ENCODE peak calls at places on chromosomes 11 and 22, in four cellular contexts. G, O, Y and U are unnamed samples.

GRCh38 chr11:112085822-112086421 is 634 bp downstream of the TIMM8B start:
- DNase-seq in G (no peak), O (no peak), Y (peak; percentile 35), U (peak; percentile 43)

GRCh38 chr11:102345923-102346322 is 1.1 kb upstream of the BIRC2 start:
- DNase-seq in G (no peak), O (peak; percentile 64), Y (no peak), U (no peak)

GRCh38 chr22:25404923-25405853 is 159.3 kb upstream of the GRK3 start:
- DNase-seq in G (no peak), O (peak; percentile 13), Y (peak; percentile 83), U (peak; percentile 64)

GRCh38 chr11:16890442-16890841 is 123.8 kb downstream of the PLEKHA7 start:
- DNase-seq in G (no peak), O (no peak), Y (no peak), U (no peak)

GRCh38 chr11:102111787-102112653 is 1.8 kb downstream of the YAP1 start:
- DNase-seq in G (no peak), O (peak; percentile 97), Y (no peak), U (no peak)

GRCh38 chr11:111977141-111978027 is 40.2 kb downstream of the DIXDC1 start:
- DNase-seq in G (no peak), O (no peak), Y (no peak), U (peak; percentile 57)

GRCh38 chr22:27377501-27377900 is 424.1 kb downstream of the MN1 start:
- DNase-seq in G (no peak), O (no peak), Y (no peak), U (no peak)

GRCh38 chr11:106708348-106708747 is 309.9 kb downstream of the GUCY1A2 start:
- DNase-seq in G (no peak), O (no peak), Y (no peak), U (peak; percentile 41)

GRCh38 chr11:72391638-72392423 is 42.5 kb downstream of the CLPB start:
- DNase-seq in G (peak; percentile 37), O (peak; percentile 38), Y (no peak), U (no peak)

GRCh38 chr11:70210051-70210501 is 7.0 kb downstream of the FADD start:
- DNase-seq in G (no peak), O (no peak), Y (no peak), U (no peak)
- TF ChIP-seq CREB1 in G (no peak), O (no peak), Y (no peak), U (no peak)

DNA sequence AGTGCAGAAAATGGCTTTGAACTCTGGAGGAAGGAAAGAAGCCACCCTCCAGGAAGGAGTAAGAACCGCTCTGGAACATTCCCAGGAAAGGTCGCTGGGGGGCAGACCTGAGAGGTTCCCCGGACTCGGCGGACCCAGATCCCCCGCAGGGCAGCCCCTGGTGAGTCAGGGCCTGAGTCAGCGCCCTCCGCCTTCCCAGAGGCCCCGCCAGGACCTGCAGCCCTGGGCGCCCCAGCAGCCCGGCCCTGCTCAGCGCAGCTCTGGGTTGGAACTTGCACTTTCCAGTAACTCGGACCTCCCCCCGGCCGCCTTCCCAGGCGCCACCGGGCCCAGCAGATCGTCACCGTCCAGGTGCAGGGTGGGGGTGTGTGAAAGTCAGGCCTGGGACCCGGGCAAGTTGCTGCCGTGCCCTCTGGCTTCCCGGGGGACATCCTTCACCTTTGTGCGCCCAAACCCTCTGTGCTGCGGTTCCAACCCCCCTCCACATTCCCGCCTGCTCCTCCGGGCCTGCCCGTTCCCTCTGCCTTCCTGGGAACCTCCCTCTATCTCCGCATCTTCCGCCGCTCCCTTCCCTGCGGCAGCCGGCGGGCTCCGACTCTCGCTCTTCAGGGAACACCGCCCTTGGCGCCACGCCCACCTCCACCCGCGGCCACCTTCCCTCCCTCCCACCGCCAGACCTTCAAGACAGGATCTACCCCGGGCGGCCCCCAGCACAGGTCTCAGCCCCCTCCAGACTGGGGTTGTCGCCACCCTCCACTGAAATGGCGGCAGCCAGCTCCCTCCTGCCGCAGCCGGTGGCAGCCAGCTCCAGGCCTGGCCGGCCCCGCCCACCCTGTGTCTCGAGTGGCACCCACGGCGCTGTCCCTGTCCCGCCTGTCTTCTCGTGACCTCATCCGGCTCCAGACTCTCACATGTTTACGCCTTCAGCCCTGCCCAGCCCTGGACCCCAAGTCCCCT is 36.8 kb upstream of the WNT7B start:
- DNase-seq in G (no peak), O (peak; percentile 90), Y (peak; percentile 89), U (peak; percentile 90)
- TF ChIP-seq REST in G (no peak), O (no peak), Y (peak; percentile 68), U (no peak)

DNA sequence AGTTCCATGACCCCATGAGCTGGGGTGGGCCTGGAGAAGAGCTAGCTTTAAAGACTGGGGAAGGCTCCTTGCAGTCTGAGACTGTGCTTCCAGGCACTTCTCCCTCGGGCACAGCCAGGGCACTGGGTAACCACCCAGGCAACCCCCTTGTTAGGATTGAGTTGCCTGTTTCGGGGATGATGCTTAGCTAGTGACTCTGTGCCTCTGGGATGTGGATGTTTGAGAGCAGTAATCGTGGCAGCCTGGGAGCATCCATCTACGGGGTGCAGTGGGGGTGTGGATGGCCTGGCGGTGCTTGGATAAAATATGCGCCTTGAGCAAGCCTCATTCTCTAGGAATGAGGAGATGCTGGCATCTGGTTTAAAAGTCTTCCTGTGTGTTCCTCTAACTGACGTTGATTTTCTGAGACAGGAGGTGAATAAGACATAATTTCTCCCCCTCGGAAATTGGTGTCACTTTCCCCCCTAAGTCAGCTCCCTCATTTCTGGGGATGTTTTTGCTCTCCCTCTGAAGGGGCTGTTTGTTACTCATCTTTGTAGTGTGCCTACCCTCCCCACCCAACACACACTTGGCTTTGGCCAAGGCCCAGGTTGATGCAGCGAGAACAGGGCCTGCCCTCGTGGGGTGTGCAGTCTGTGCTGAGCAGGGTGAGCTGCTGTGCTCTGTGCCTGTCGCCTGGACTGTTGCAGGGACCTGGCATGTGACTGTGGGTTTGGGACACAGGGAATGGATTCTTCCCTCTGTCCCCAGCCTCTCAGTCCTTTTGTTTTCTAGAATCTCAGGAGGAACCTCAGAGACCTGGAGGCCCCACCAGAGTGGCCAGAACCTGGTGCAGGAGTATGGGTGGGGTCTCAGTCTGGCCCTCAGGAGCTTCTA is 2.0 kb downstream of the GNAZ start:
- DNase-seq in G (no peak), O (no peak), Y (no peak), U (no peak)
- H3K4me1 ChIP-seq in G (peaks cover 3% of the 10 kb centered on the region), O (peaks cover 80% of the 10 kb centered on the region), Y (peaks cover 4% of the 10 kb centered on the region), U (peaks cover 8% of the 10 kb centered on the region)

DNA sequence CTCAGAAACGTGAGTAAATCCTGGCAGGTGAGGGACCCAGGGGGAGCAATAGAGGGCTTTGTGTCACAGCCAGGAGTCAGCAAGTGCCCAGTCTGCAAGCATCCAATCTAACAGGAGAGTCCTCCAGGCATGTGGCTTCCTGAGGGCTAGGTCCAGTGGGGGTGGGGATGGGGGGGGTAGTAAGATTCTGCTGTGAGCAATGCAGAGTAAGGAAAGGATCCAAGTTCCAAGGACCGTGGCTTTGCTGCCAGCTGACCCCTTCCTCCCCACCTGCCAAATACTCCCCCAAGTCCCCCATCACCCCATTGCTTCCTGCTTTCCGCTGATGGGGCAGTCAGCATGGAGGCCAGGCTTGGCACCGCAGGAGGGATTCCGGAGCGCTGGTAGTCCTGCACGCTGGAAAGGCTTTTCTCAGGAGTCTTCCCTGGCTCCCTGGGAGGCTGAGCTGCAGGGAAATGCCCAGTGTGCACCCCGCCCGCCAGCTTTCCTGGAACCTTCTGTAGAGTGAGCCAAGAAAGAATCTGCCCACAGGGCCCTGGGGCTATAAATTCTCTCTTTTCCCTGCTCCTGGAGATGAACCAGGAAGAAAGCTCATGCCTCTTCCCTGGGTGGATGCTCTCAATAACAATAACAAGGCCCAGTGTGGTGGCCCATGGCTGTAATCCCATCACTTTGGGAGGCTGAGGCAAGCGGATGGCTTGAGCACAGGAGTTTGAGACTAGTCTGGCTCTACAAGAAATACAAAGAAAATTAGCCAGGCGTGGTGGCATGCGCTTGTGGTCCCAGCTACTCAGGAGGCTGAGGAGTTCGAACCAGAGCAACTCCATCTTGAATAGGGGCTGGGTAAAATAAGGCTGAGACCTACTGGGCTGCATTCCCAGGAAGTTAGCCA is 46.1 kb upstream of the FTH1 start:
- DNase-seq in G (no peak), O (no peak), Y (no peak), U (no peak)
- TF ChIP-seq CREB1 in G (no peak), O (no peak), Y (no peak), U (no peak)

DNA sequence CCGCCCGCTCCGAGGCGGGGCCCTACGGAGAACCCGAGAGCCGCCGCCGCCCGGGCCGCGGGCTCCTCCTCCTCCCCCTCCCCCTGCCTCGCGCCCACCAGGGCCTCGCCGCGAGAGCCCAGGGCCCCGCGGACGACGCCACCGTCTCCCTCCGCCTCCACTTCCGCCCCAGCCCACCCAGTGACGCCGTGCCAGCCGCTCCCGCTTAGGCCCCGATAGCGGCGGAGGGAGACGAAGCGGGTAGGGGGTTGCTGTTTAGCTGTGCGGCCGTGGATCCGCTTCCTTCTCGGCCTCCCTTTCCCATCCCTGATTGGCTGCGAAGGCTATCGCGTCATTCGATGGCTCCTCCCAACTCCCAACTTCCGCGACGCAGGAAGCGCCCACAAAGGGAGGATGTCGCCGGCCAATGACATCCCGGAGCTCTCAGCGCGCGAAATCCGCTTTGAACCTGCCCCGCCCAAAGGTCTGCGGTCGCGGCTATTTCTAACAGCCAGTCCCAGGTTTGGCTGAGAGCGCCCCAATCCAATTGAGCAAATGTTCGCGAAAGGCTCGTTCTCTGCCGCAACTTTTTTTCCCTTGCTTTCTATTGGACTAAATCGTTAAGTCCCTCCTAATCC is at the start of gene FAM76B:
- DNase-seq in G (peak; percentile 99), O (peak; percentile 98), Y (peak; percentile 85), U (peak; percentile 98)
- TF ChIP-seq REST in G (no peak), O (no peak), Y (no peak), U (no peak)

DNA sequence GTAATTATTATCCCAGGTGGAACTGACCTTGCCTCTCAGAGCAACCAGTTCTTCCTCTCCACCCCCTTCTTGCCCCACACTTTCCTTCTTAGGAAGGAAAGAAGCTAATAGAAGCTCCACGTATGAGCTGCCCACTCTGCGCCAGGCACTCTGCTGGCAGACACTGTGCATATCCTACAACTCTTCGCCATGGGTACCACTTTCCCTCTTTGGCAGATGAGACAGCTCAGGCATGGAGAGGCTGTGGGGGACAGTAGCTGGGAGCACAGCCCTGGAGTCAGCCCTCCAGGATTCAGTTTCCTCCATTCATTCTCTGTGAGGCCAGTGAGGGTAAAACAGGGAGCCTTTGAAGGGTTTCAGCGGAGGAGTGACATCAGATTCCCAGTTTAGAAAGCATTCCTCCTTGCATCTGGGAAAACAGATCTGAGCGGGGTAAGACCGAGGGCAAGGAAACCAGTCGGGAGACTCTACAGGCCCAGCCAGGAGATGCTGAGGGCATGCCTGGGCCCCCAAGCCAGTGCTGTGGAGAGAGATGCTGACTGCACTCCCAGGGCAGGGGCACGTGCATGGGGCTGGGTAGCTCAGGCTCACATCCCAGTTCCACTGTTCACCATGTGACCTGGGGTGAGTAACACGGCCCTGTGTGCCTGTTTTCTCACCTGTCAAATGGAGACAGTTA is 58.3 kb upstream of the EMID1 start:
- DNase-seq in G (no peak), O (no peak), Y (no peak), U (no peak)
- H3K4me1 ChIP-seq in G (no peaks in the 10 kb centered on the region), O (peaks cover 32% of the 10 kb centered on the region), Y (peaks cover 5% of the 10 kb centered on the region), U (peaks cover 19% of the 10 kb centered on the region)